ENCODE peak calls at places on chromosome 6, in ten cellular contexts. One of them, this sample, is unnamed.

GRCh38 chr6:116326392-116326717 is 44.4 kb upstream of the DSE start:
- DNase-seq in AG08395: no peak
- DNase-seq in NCI-H748 treated with DMSO at 0.1 percent for 48 hours: no peak
- DNase-seq in adrenal gland: no peak
- DNase-seq in stimulated activated CD8-positive, alpha-beta memory T cell treated with anti-CD3 and anti-CD28 coated beads, Interleukin-4, amount 100 ng/mL, for 4 hours: no peak
- DNase-seq in amniotic stem cell: no peak
- DNase-seq in occipital lobe: no peak
- DNase-seq in stimulated activated CD4-positive, alpha-beta T cell treated with anti-CD3 and anti-CD28 coated beads, Interleukin-2, amount 100 ng/mL, for 24 hours: no peak
- DNase-seq in GM04504: no peak
- DNase-seq in foreskin fibroblast: no peak
- DNase-seq in this sample: no peak

GRCh38 chr6:152351110-152351509 is 286.1 kb downstream of the SYNE1 start:
- DNase-seq in AG08395: no peak
- DNase-seq in NCI-H748 treated with DMSO at 0.1 percent for 48 hours: no peak
- DNase-seq in adrenal gland: no peak
- DNase-seq in stimulated activated CD8-positive, alpha-beta memory T cell treated with anti-CD3 and anti-CD28 coated beads, Interleukin-4, amount 100 ng/mL, for 4 hours: no peak
- DNase-seq in amniotic stem cell: no peak
- DNase-seq in occipital lobe: no peak
- DNase-seq in stimulated activated CD4-positive, alpha-beta T cell treated with anti-CD3 and anti-CD28 coated beads, Interleukin-2, amount 100 ng/mL, for 24 hours: no peak
- DNase-seq in GM04504: no peak
- DNase-seq in foreskin fibroblast: no peak
- DNase-seq in this sample: no peak

GRCh38 chr6:111872521-111873177 is 603 bp downstream of the FYN start:
- DNase-seq in AG08395: peak; percentile 40
- DNase-seq in NCI-H748 treated with DMSO at 0.1 percent for 48 hours: peak; percentile 79
- DNase-seq in adrenal gland: no peak
- DNase-seq in stimulated activated CD8-positive, alpha-beta memory T cell treated with anti-CD3 and anti-CD28 coated beads, Interleukin-4, amount 100 ng/mL, for 4 hours: peak; percentile 28
- DNase-seq in amniotic stem cell: no peak
- DNase-seq in occipital lobe: peak; percentile 48
- DNase-seq in stimulated activated CD4-positive, alpha-beta T cell treated with anti-CD3 and anti-CD28 coated beads, Interleukin-2, amount 100 ng/mL, for 24 hours: peak; percentile 75
- DNase-seq in GM04504: no peak
- DNase-seq in foreskin fibroblast: peak; percentile 37
- DNase-seq in this sample: peak; percentile 34

GRCh38 chr6:166456360-166457156 is 73.8 kb upstream of the MPC1 start:
- DNase-seq in AG08395: no peak
- DNase-seq in NCI-H748 treated with DMSO at 0.1 percent for 48 hours: peak; percentile 38
- DNase-seq in adrenal gland: no peak
- DNase-seq in stimulated activated CD8-positive, alpha-beta memory T cell treated with anti-CD3 and anti-CD28 coated beads, Interleukin-4, amount 100 ng/mL, for 4 hours: no peak
- DNase-seq in amniotic stem cell: no peak
- DNase-seq in occipital lobe: no peak
- DNase-seq in stimulated activated CD4-positive, alpha-beta T cell treated with anti-CD3 and anti-CD28 coated beads, Interleukin-2, amount 100 ng/mL, for 24 hours: no peak
- DNase-seq in GM04504: no peak
- DNase-seq in foreskin fibroblast: no peak
- DNase-seq in this sample: peak; percentile 17

GRCh38 chr6:45424628-45424955 is 46.9 kb upstream of the SUPT3H start:
- DNase-seq in AG08395: no peak
- DNase-seq in NCI-H748 treated with DMSO at 0.1 percent for 48 hours: no peak
- DNase-seq in adrenal gland: no peak
- DNase-seq in stimulated activated CD8-positive, alpha-beta memory T cell treated with anti-CD3 and anti-CD28 coated beads, Interleukin-4, amount 100 ng/mL, for 4 hours: no peak
- DNase-seq in amniotic stem cell: no peak
- DNase-seq in occipital lobe: no peak
- DNase-seq in stimulated activated CD4-positive, alpha-beta T cell treated with anti-CD3 and anti-CD28 coated beads, Interleukin-2, amount 100 ng/mL, for 24 hours: peak; percentile 54
- DNase-seq in GM04504: no peak
- DNase-seq in foreskin fibroblast: no peak
- DNase-seq in this sample: no peak

GRCh38 chr6:66961191-66961590 is 1254.2 kb upstream of the EYS start:
- DNase-seq in AG08395: no peak
- DNase-seq in NCI-H748 treated with DMSO at 0.1 percent for 48 hours: no peak
- DNase-seq in adrenal gland: no peak
- DNase-seq in stimulated activated CD8-positive, alpha-beta memory T cell treated with anti-CD3 and anti-CD28 coated beads, Interleukin-4, amount 100 ng/mL, for 4 hours: no peak
- DNase-seq in amniotic stem cell: no peak
- DNase-seq in occipital lobe: no peak
- DNase-seq in stimulated activated CD4-positive, alpha-beta T cell treated with anti-CD3 and anti-CD28 coated beads, Interleukin-2, amount 100 ng/mL, for 24 hours: no peak
- DNase-seq in GM04504: no peak
- DNase-seq in foreskin fibroblast: no peak
- DNase-seq in this sample: no peak

GRCh38 chr6:21506126-21506525 is 87.4 kb upstream of the SOX4 start:
- DNase-seq in AG08395: no peak
- DNase-seq in NCI-H748 treated with DMSO at 0.1 percent for 48 hours: no peak
- DNase-seq in adrenal gland: no peak
- DNase-seq in stimulated activated CD8-positive, alpha-beta memory T cell treated with anti-CD3 and anti-CD28 coated beads, Interleukin-4, amount 100 ng/mL, for 4 hours: no peak
- DNase-seq in amniotic stem cell: no peak
- DNase-seq in occipital lobe: no peak
- DNase-seq in stimulated activated CD4-positive, alpha-beta T cell treated with anti-CD3 and anti-CD28 coated beads, Interleukin-2, amount 100 ng/mL, for 24 hours: no peak
- DNase-seq in GM04504: no peak
- DNase-seq in foreskin fibroblast: no peak
- DNase-seq in this sample: no peak

GRCh38 chr6:14635195-14635594 is 517.6 kb downstream of the CD83 start:
- DNase-seq in AG08395: no peak
- DNase-seq in NCI-H748 treated with DMSO at 0.1 percent for 48 hours: no peak
- DNase-seq in adrenal gland: no peak
- DNase-seq in stimulated activated CD8-positive, alpha-beta memory T cell treated with anti-CD3 and anti-CD28 coated beads, Interleukin-4, amount 100 ng/mL, for 4 hours: no peak
- DNase-seq in amniotic stem cell: no peak
- DNase-seq in occipital lobe: no peak
- DNase-seq in stimulated activated CD4-positive, alpha-beta T cell treated with anti-CD3 and anti-CD28 coated beads, Interleukin-2, amount 100 ng/mL, for 24 hours: peak; percentile 32
- DNase-seq in GM04504: no peak
- DNase-seq in foreskin fibroblast: no peak
- DNase-seq in this sample: peak; percentile 57

GRCh38 chr6:51675551-51676275 is 411.7 kb downstream of the PKHD1 start:
- DNase-seq in AG08395: no peak
- DNase-seq in NCI-H748 treated with DMSO at 0.1 percent for 48 hours: no peak
- DNase-seq in adrenal gland: no peak
- DNase-seq in stimulated activated CD8-positive, alpha-beta memory T cell treated with anti-CD3 and anti-CD28 coated beads, Interleukin-4, amount 100 ng/mL, for 4 hours: no peak
- DNase-seq in amniotic stem cell: no peak
- DNase-seq in occipital lobe: no peak
- DNase-seq in stimulated activated CD4-positive, alpha-beta T cell treated with anti-CD3 and anti-CD28 coated beads, Interleukin-2, amount 100 ng/mL, for 24 hours: no peak
- DNase-seq in GM04504: no peak
- DNase-seq in foreskin fibroblast: no peak
- DNase-seq in this sample: no peak

GRCh38 chr6:112933947-112934346 is 586.8 kb downstream of the RFPL4B start:
- DNase-seq in AG08395: peak; percentile 11
- DNase-seq in NCI-H748 treated with DMSO at 0.1 percent for 48 hours: no peak
- DNase-seq in adrenal gland: no peak
- DNase-seq in stimulated activated CD8-positive, alpha-beta memory T cell treated with anti-CD3 and anti-CD28 coated beads, Interleukin-4, amount 100 ng/mL, for 4 hours: no peak
- DNase-seq in amniotic stem cell: no peak
- DNase-seq in occipital lobe: no peak
- DNase-seq in stimulated activated CD4-positive, alpha-beta T cell treated with anti-CD3 and anti-CD28 coated beads, Interleukin-2, amount 100 ng/mL, for 24 hours: no peak
- DNase-seq in GM04504: no peak
- DNase-seq in foreskin fibroblast: peak; percentile 24
- DNase-seq in this sample: no peak